ENCODE peak calls at places on chromosome 2, in ten cellular contexts. G is GM23248, B is neural progenitor cell, T is hepatocyte, S is SJSA1, U is thoracic aorta, Y is thyroid gland, N is lung, I is tibial nerve, H is body of pancreas. F is an unnamed sample. For H3K4me1, the result is how much of the 10 kb centered on the place peaks cover.

GRCh38 chr2:177332041-177332991 is 60.3 kb upstream of the AGPS start:
- DNase-seq in H (peak), N (peak), I (no peak), S (peak), G (peak), U (no peak), B (peak), Y (peak), T (peak), F (no peak)

GRCh38 chr2:237923507-237924163 is 43.2 kb upstream of the UBE2F start:
- DNase-seq in U (no peak), I (peak), N (peak), H (peak), Y (peak), T (peak), S (peak), B (peak), G (peak), F (no peak)

GRCh38 chr2:30758315-30758714 is 48.9 kb downstream of the CAPN13 start:
- DNase-seq in Y (no peak), H (no peak), T (no peak), S (no peak), U (no peak), B (no peak), N (no peak), G (no peak), I (no peak), F (no peak)

GRCh38 chr2:209960676-209961630 is 41.5 kb upstream of the RPE start:
- DNase-seq in I (peak), G (peak), U (no peak), N (no peak), Y (peak), H (peak), S (peak), B (peak), T (peak), F (no peak)

GRCh38 chr2:65026640-65027464 is 29.4 kb upstream of the CEP68 start:
- DNase-seq in N (no peak), T (no peak), H (no peak), B (no peak), U (no peak), S (no peak), Y (no peak), G (no peak), I (no peak), F (no peak)

GRCh38 chr2:173834124-173834523 is 131.0 kb downstream of the SP3 start:
- DNase-seq in T (no peak), I (no peak), N (no peak), S (no peak), B (no peak), Y (no peak), U (no peak), G (no peak), H (no peak), F (no peak)

GRCh38 chr2:149058936-149059335 is 20.4 kb downstream of the LYPD6B start:
- DNase-seq in B (no peak), S (no peak), I (no peak), G (no peak), U (no peak), N (no peak), H (no peak), Y (no peak), T (no peak), F (no peak)

GRCh38 chr2:192390401-192390800 is 195.7 kb upstream of the TMEFF2 start:
- DNase-seq in S (no peak), N (no peak), H (no peak), U (no peak), T (no peak), Y (no peak), G (no peak), I (no peak), B (no peak), F (no peak)

GRCh38 chr2:72895759-72896281 is 8.6 kb downstream of the SPR start:
- DNase-seq in N (no peak), G (peak), S (no peak), I (no peak), T (peak), U (no peak), H (peak), Y (peak), B (peak), F (no peak)

GRCh38 chr2:216553093-216553478 is 54.4 kb downstream of the RPL37A start:
- DNase-seq in N (no peak), I (no peak), B (no peak), U (no peak), S (no peak), T (no peak), H (no peak), G (peak), Y (no peak), F (no peak)

GRCh38 chr2:63537306-63537705 is 51.0 kb downstream of the WDPCP start:
- DNase-seq in G (peak), Y (no peak), T (no peak), H (no peak), B (no peak), N (no peak), U (no peak), I (no peak), S (no peak), F (no peak)

GRCh38 chr2:134320930-134321329 is 67.1 kb downstream of the MGAT5 start:
- DNase-seq in N (no peak), G (no peak), B (no peak), T (no peak), U (no peak), I (no peak), Y (no peak), H (no peak), S (no peak), F (no peak)

GRCh38 chr2:241796610-241797138 is 12.3 kb upstream of the NEU4 start:
- DNase-seq in T (no peak), U (no peak), I (peak), N (no peak), G (no peak), B (no peak), H (no peak), Y (no peak), S (peak), F (no peak)

GRCh38 chr2:120669121-120669952 is 66.3 kb upstream of the GLI2 start:
- DNase-seq in N (peak), U (no peak), I (no peak), H (peak), Y (peak), T (peak), S (peak), B (peak), G (peak), F (peak)

GRCh38 chr2:669323-669722 is 7.9 kb downstream of the TMEM18 start:
- DNase-seq in I (no peak), N (no peak), T (no peak), H (no peak), U (no peak), G (peak), Y (no peak), B (no peak), S (peak), F (no peak)

GRCh38 chr2:234881413-234882241 is 70.2 kb upstream of the SH3BP4 start:
- DNase-seq in B (peak), I (peak), N (peak), S (peak), Y (peak), H (peak), T (peak), U (peak), G (peak), F (peak)

GRCh38 chr2:38233231-38233983 is 143.7 kb downstream of the ATL2 start:
- DNase-seq in Y (no peak), G (peak), T (peak), B (no peak), I (no peak), U (peak), N (no peak), H (no peak), S (peak), F (no peak)

GRCh38 chr2:144659731-144660275 is 139.9 kb upstream of the ZEB2 start:
- DNase-seq in U (peak), N (no peak), B (no peak), S (peak), T (no peak), G (peak), Y (no peak), I (no peak), H (peak), F (peak)

GRCh38 chr2:102518170-102518569 is 45.1 kb downstream of the SLC9A4 start:
- DNase-seq in I (no peak), H (no peak), S (no peak), B (no peak), G (no peak), N (no peak), Y (no peak), T (no peak), U (no peak), F (no peak)
- H3K27ac ChIP-seq in I (no peak), H (no peak), S (no peak), B (no peak), G (no peak), N (no peak), Y (no peak), T (no peak), U (no peak), F (no peak)

GRCh38 chr2:69013123-69013836 is at the start of gene ANTXR1:
- DNase-seq in N (peak), T (peak), G (peak), I (no peak), Y (peak), U (no peak), B (peak), S (peak), H (peak), F (peak)

GRCh38 chr2:69010437-69011194 is 2.4 kb upstream of the ANTXR1 start:
- DNase-seq in U (no peak), H (no peak), T (no peak), N (peak), G (peak), S (no peak), B (no peak), Y (peak), I (no peak), F (no peak)

GRCh38 chr2:69011611-69012157 is 1.3 kb upstream of the ANTXR1 start:
- DNase-seq in B (peak), U (no peak), G (no peak), S (no peak), I (no peak), Y (no peak), H (no peak), T (no peak), N (no peak), F (no peak)

GRCh38 chr2:69013837-69014796 is 1.1 kb downstream of the ANTXR1 start:
- DNase-seq in H (no peak), T (peak), S (no peak), N (no peak), U (no peak), G (peak), B (peak), Y (no peak), I (no peak), F (no peak)

GRCh38 chr2:69012310-69013122 is 463 bp upstream of the ANTXR1 start:
- DNase-seq in N (peak), I (peak), S (peak), H (peak), G (peak), T (peak), B (peak), U (no peak), Y (peak), F (peak)
- H3K4me1 ChIP-seq in N (under half), I (under half), S (under half), H (under half), G (under half), T (under half), B (under half), U (under half), Y (under half), F (under half)

GRCh38 chr2:25311866-25312575 is 29.7 kb downstream of the DNMT3A start:
- DNase-seq in B (no peak), G (no peak), I (no peak), N (no peak), T (no peak), S (no peak), Y (peak), U (no peak), H (peak), F (no peak)
- H3K27ac ChIP-seq in B (no peak), G (no peak), I (no peak), N (no peak), T (no peak), S (no peak), Y (peak), U (peak), H (peak), F (no peak)

GRCh38 chr2:217964658-217965161 is 38.1 kb downstream of the TNS1 start:
- DNase-seq in H (no peak), N (no peak), B (peak), S (no peak), G (no peak), Y (peak), U (no peak), I (no peak), T (no peak), F (peak)

GRCh38 chr2:217966399-217967068 is 36.3 kb downstream of the TNS1 start:
- DNase-seq in S (no peak), N (no peak), I (no peak), B (no peak), G (peak), T (no peak), Y (no peak), U (no peak), H (no peak), F (peak)

GRCh38 chr2:217960351-217960750 is 42.4 kb downstream of the TNS1 start:
- DNase-seq in H (no peak), G (no peak), U (no peak), T (no peak), I (no peak), N (no peak), Y (no peak), S (no peak), B (no peak), F (peak)

GRCh38 chr2:217959723-217960122 is 43.1 kb downstream of the TNS1 start:
- DNase-seq in N (no peak), S (no peak), H (no peak), U (peak), B (peak), T (no peak), Y (no peak), I (no peak), G (no peak), F (peak)

DNA sequence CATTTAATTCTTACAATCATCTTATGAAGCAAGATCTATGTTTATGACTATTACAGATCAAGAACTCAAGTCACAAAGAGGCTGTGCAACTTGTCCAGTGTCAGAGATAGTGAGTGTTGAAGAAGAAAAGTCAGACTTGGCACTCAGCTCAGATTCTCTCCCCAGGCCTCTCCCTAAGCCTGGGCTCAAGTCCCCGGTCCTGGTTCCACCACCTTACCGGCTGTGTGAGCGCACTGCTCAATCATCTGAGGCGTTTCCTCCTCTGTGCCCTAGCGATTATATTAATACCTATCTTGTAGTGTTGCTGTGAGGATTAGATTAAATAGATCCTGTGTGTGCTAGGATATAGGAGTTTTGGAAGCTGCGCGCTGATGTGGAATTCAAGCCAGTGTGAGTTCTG is 38.5 kb downstream of the TNS1 start:
- DNase-seq in B (no peak), G (no peak), S (no peak), U (no peak), N (no peak), T (no peak), Y (peak), I (no peak), H (no peak), F (no peak)
- H3K4me1 ChIP-seq in B (under half), G (under half), S (under half), U (half or more), N (under half), T (under half), Y (half or more), I (under half), H (under half), F (under half)

DNA sequence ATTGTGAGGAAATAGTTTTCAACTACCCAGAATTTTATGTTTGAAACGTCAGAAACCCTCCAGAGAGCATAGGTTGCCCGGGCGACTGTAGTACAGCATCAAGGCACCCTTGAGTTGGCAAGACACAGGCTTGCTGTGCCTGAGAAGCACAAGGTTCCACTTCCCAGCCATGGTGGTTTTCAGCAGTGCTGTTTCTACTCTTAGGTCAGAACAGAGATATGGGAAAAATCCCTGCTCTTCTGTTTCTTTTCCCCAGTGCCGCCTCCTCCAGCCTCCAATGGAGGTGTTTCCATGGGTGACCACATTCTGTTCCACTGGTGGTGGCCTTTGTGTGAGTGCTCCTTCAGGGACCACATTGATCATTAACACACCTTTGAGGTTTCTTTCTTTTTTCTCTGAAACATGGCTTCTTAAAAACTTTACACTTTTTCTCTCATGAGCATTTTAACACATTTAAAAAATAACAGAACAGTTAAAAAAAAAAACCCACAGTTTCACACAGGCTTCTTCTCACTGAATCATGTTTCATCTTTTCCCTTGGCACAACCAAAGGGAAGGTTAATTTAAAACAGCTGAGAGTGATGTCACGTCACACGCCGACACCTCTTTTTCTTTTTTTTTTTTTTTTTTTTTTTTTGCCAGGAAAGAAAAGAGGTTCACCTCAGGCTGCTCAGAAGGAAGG is 229.3 kb upstream of the HDAC4 start:
- DNase-seq in I (no peak), H (no peak), B (no peak), Y (no peak), T (no peak), G (peak), U (no peak), S (no peak), N (no peak), F (no peak)
- H3K27ac ChIP-seq in I (no peak), H (no peak), B (no peak), Y (no peak), T (peak), G (peak), U (peak), S (no peak), N (no peak), F (peak)